ENCODE peak calls at places on chromosomes 1 and 21, in five cellular contexts. T, F, W, L and G are unnamed samples.

GRCh38 chr21:44300262-44300959 is 558 bp downstream of the PFKL start:
- DNase-seq in F (no peak), W (no peak), L (no peak), T (peak; percentile 78), G (peak; percentile 57)

GRCh38 chr1:8721681-8722324 is 95.6 kb downstream of the RERE start:
- DNase-seq in F (no peak), T (no peak), L (no peak), W (no peak), G (no peak)

GRCh38 chr1:80417651-80418050 is 1383.1 kb upstream of the ADGRL2 start:
- DNase-seq in F (no peak), T (no peak), W (peak; percentile 23), L (no peak), G (no peak)

GRCh38 chr21:8989261-8989882 is 1532.0 kb upstream of the TPTE start:
- DNase-seq in W (no peak), L (no peak), T (no peak), F (no peak), G (peak; percentile 29)

GRCh38 chr1:73901656-73902276 is 296.2 kb downstream of the LRRIQ3 start:
- DNase-seq in L (no peak), W (no peak), F (no peak), T (no peak), G (no peak)

GRCh38 chr1:179968994-179969919 is 14.6 kb downstream of the CEP350 start:
- DNase-seq in W (no peak), F (no peak), L (no peak), T (no peak), G (no peak)

GRCh38 chr21:41137401-41137800 is 30.6 kb upstream of the BACE2 start:
- DNase-seq in F (no peak), W (no peak), T (no peak), L (no peak), G (no peak)

GRCh38 chr1:40773748-40774265 is 9.8 kb upstream of the KCNQ4 start:
- DNase-seq in F (no peak), T (no peak), L (no peak), W (no peak), G (no peak)

GRCh38 chr1:63630666-63631065 is 37.5 kb downstream of the PGM1 start:
- DNase-seq in W (no peak), F (no peak), L (no peak), T (no peak), G (no peak)

GRCh38 chr21:15856813-15857212 is 127.0 kb downstream of the USP25 start:
- DNase-seq in F (no peak), W (no peak), L (no peak), T (no peak), G (no peak)

GRCh38 chr1:81576996-81577697 is 223.6 kb upstream of the ADGRL2 start:
- DNase-seq in T (no peak), F (no peak), W (no peak), L (no peak), G (no peak)

GRCh38 chr1:231924183-231924582 is 297.6 kb downstream of the DISC1 start:
- DNase-seq in W (no peak), F (no peak), L (no peak), T (no peak), G (no peak)

GRCh38 chr1:196400478-196401453 is 207.5 kb downstream of the KCNT2 start:
- DNase-seq in W (no peak), L (no peak), F (peak; percentile 97), T (no peak), G (peak; percentile 5)

GRCh38 chr1:42439940-42440339 is 15.9 kb downstream of the ZMYND12 start:
- DNase-seq in T (no peak), W (no peak), L (no peak), F (peak; percentile 64), G (no peak)

GRCh38 chr1:36327421-36328087 is 4.1 kb upstream of the EVA1B start:
- DNase-seq in F (no peak), W (no peak), T (no peak), L (no peak), G (no peak)

GRCh38 chr1:162195567-162195966 is 126.1 kb downstream of the NOS1AP start:
- DNase-seq in T (no peak), F (no peak), L (no peak), W (no peak), G (no peak)

GRCh38 chr1:177088974-177089373 is 75.5 kb downstream of the ASTN1 start:
- DNase-seq in F (no peak), W (no peak), T (no peak), L (no peak), G (no peak)

GRCh38 chr1:236622407-236622806 is 18.1 kb upstream of the HEATR1 start:
- DNase-seq in T (no peak), W (no peak), L (no peak), F (no peak), G (no peak)

GRCh38 chr1:87404306-87404705 is 75.6 kb downstream of the LMO4 start:
- DNase-seq in L (no peak), W (no peak), F (no peak), T (no peak), G (no peak)

GRCh38 chr21:45590246-45590725 is 48.0 kb upstream of the SLC19A1 start:
- DNase-seq in T (peak; percentile 57), L (no peak), W (no peak), F (no peak), G (peak; percentile 74)

GRCh38 chr1:157105988-157106812 is 6.6 kb upstream of the ETV3L start:
- DNase-seq in W (peak; percentile 74), F (peak; percentile 33), T (peak; percentile 35), L (no peak), G (no peak)

GRCh38 chr1:200305806-200306205 is 104.0 kb downstream of the ZNF281 start:
- DNase-seq in W (no peak), L (no peak), T (no peak), F (no peak), G (no peak)

GRCh38 chr1:200304146-200304545 is 105.7 kb downstream of the ZNF281 start:
- DNase-seq in T (no peak), L (no peak), W (no peak), F (no peak), G (no peak)

GRCh38 chr1:200301152-200301551 is 108.7 kb downstream of the ZNF281 start:
- DNase-seq in L (no peak), T (no peak), F (no peak), W (no peak), G (no peak)

GRCh38 chr1:200302192-200302892 is 107.5 kb downstream of the ZNF281 start:
- DNase-seq in T (no peak), F (no peak), L (no peak), W (no peak), G (peak; percentile 30)

GRCh38 chr1:200302893-200303250 is 107.0 kb downstream of the ZNF281 start:
- DNase-seq in F (no peak), W (no peak), L (no peak), T (no peak), G (peak; percentile 28)
- TF ChIP-seq CTCF in F (no peak), W (no peak), L (no peak), T (no peak), G (no peak)

GRCh38 chr1:241775021-241775420 is 73.0 kb upstream of the EXO1 start:
- DNase-seq in L (no peak), T (no peak), F (no peak), W (no peak), G (no peak)
- TF ChIP-seq CTCF in L (no peak), T (no peak), F (no peak), W (no peak), G (no peak)

GRCh38 chr1:159090566-159091546 is 14.3 kb upstream of the AIM2 start:
- DNase-seq in L (no peak), T (no peak), F (no peak), W (no peak), G (no peak)

GRCh38 chr1:159088050-159088449 is 11.5 kb upstream of the AIM2 start:
- DNase-seq in F (peak; percentile 38), T (no peak), L (no peak), W (peak; percentile 70), G (no peak)

GRCh38 chr1:159091547-159092397 is 15.2 kb upstream of the AIM2 start:
- DNase-seq in L (no peak), F (peak; percentile 41), W (peak; percentile 33), T (no peak), G (no peak)

GRCh38 chr1:159088566-159089183 is 12.1 kb upstream of the AIM2 start:
- DNase-seq in F (no peak), L (no peak), T (no peak), W (no peak), G (no peak)

DNA sequence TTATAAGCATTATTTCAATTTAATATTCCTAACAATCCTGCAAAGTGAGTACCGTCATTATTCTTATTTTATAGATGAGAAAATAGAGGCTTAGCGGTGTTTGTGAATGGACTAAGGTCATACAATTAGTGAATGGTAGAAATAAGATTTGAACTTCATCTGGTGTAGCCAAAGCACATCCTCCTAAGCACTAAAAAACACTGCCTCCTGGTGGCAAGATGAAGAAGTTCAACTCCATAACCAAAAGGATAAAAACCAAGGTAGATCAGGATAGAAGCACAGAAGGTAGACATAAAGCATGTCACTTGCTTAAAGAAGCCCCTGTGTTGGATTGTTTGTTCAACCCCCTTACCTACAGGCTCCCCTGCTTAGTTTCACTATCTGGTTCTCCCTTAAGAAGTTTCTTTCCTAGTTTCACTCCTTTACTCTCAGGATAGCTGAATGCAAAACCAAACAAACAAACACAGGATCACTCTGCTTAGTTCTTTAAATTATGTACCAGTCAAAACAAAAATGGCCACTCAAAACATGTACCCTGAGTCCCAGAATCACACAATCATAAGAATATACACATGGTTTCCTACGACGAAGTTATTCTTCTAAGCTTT is 12.7 kb upstream of the AIM2 start:
- DNase-seq in L (no peak), F (no peak), T (no peak), W (no peak), G (no peak)
- TF ChIP-seq CTCF in L (peak; percentile 40), F (peak; percentile 42), T (peak; percentile 29), W (no peak), G (peak; percentile 83)

GRCh38 chr1:92070892-92071291 is 4.3 kb downstream of the SETSIP start:
- DNase-seq in W (no peak), L (no peak), T (no peak), F (no peak), G (no peak)

GRCh38 chr1:92065042-92065441 is 10.2 kb downstream of the SETSIP start:
- DNase-seq in T (no peak), L (no peak), F (no peak), W (no peak), G (no peak)

DNA sequence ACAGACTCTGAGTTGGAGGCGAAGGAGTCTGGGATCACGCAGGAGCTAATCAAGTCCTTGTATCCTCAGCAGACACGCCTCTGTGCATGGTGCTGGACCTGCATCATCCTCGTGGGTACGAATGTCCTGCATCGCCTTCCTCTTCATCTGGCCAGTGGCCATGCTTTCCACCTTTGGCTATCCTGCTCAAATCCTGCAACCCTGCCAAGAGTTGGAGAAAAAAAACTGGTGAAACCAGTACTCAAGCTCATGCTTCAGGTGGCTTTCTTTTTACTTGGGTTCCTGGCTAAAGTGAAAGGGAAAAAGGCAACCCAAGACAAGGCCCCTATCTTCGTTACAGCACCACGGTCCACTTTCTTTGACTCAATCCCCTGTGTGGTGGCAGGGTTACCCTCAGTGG is 8.9 kb downstream of the SETSIP start:
- DNase-seq in F (no peak), W (no peak), T (no peak), L (no peak), G (no peak)
- TF ChIP-seq CTCF in F (no peak), W (no peak), T (no peak), L (no peak), G (no peak)